ENCODE peak calls at places on chromosomes 11 and 22, in five cellular contexts. W is stimulated activated CD4-positive, alpha-beta T cell treated with anti-CD3 and anti-CD28 coated beads, Interleukin-4, amount 100 ng/mL, for 48 hours; K is CD8-positive, alpha-beta memory T cell; L is Caki2; H is NCI-H510A. R is an unnamed sample.

GRCh38 chr22:21753374-21754111 is 17.9 kb upstream of the YPEL1 start:
- DNase-seq in H (no peak), K (no peak), L (no peak), W (no peak), R (no peak)

GRCh38 chr11:75518771-75519653 is 6.7 kb downstream of the GDPD5 start:
- DNase-seq in K (no peak), H (no peak), W (no peak), L (no peak), R (no peak)

GRCh38 chr22:30872282-30873041 is 96.1 kb downstream of the MORC2 start:
- DNase-seq in L (no peak), K (no peak), W (no peak), H (no peak), R (peak; percentile 23)

GRCh38 chr11:110818032-110818687 is 105.9 kb upstream of the ARHGAP20 start:
- DNase-seq in W (peak; percentile 3), H (no peak), L (no peak), K (no peak), R (no peak)

GRCh38 chr11:111444040-111444439 is 65.0 kb upstream of the POU2AF1 start:
- DNase-seq in W (no peak), K (no peak), H (no peak), L (no peak), R (no peak)

GRCh38 chr11:22671751-22672150 is 5.3 kb downstream of the GAS2 start:
- DNase-seq in H (no peak), K (no peak), L (no peak), W (no peak), R (no peak)

GRCh38 chr11:117884994-117885393 is 8.5 kb upstream of the FXYD6 start:
- DNase-seq in K (no peak), L (no peak), H (no peak), W (no peak), R (peak; percentile 21)

GRCh38 chr11:110094298-110095073 is 1.3 kb downstream of the ZC3H12C start:
- DNase-seq in L (no peak), W (no peak), H (no peak), K (no peak), R (no peak)

GRCh38 chr22:28269277-28269676 is 350.2 kb upstream of the PITPNB start:
- DNase-seq in L (no peak), H (no peak), K (no peak), W (no peak), R (no peak)

GRCh38 chr11:1751521-1751921 is 1.1 kb upstream of the IFITM10 start:
- DNase-seq in L (peak; percentile 27), K (no peak), W (no peak), H (no peak), R (no peak)

GRCh38 chr22:21991774-21992173 is 9.2 kb upstream of the TOP3B start:
- DNase-seq in W (no peak), L (no peak), K (no peak), H (no peak), R (no peak)

GRCh38 chr11:86473991-86474833 is 99.5 kb downstream of the CCDC81 start:
- DNase-seq in H (no peak), K (no peak), W (no peak), L (no peak), R (no peak)

GRCh38 chr11:76850815-76851214 is 9.9 kb upstream of the ACER3 start:
- DNase-seq in H (no peak), L (no peak), W (no peak), K (no peak), R (no peak)

GRCh38 chr22:44199866-44200265 is 19.1 kb downstream of the PARVG start:
- DNase-seq in W (no peak), L (no peak), K (no peak), H (no peak), R (no peak)

GRCh38 chr11:29282088-29282487 is 734.7 kb downstream of the KCNA4 start:
- DNase-seq in H (no peak), W (no peak), L (peak; percentile 81), K (no peak), R (no peak)

GRCh38 chr11:95700471-95700817 is 89.1 kb downstream of the FAM76B start:
- DNase-seq in L (no peak), W (no peak), H (no peak), K (no peak), R (no peak)

GRCh38 chr11:3879216-3879966 is 23.9 kb downstream of the STIM1 start:
- DNase-seq in K (no peak), W (no peak), H (no peak), L (no peak), R (no peak)

GRCh38 chr22:27596133-27596905 is 205.2 kb downstream of the MN1 start:
- DNase-seq in K (no peak), W (no peak), H (no peak), L (no peak), R (no peak)

GRCh38 chr22:44550666-44551491 is 52.8 kb upstream of the RTL6 start:
- DNase-seq in L (peak; percentile 90), K (peak; percentile 9), H (no peak), W (no peak), R (no peak)

GRCh38 chr22:21736948-21737347 is 1.4 kb upstream of the YPEL1 start:
- DNase-seq in H (no peak), K (no peak), L (no peak), W (no peak), R (no peak)

GRCh38 chr22:45612451-45612901 is 59.2 kb upstream of the ATXN10 start:
- DNase-seq in K (peak; percentile 13), W (no peak), L (no peak), H (no peak), R (no peak)

GRCh38 chr22:50529416-50530279 is at the start of gene TYMP:
- DNase-seq in K (peak; percentile 61), L (peak; percentile 94), W (peak; percentile 65), H (no peak), R (no peak)

GRCh38 chr11:3626250-3626960 is 15.4 kb downstream of the ART5 start:
- DNase-seq in K (no peak), H (no peak), L (no peak), W (no peak), R (no peak)